ENCODE peak calls at places on chromosomes 16 and 17, in seven cellular contexts. One of them, this sample, is unnamed.

GRCh38 chr16:75821117-75821516 is 94.8 kb upstream of the CPHXL start:
- DNase-seq in HCT116: no peak
- DNase-seq in K562: no peak
- DNase-seq in GM12878: no peak
- DNase-seq in WTC11: no peak
- DNase-seq in HepG2: no peak
- DNase-seq in H1: no peak
- DNase-seq in this sample: no peak

GRCh38 chr16:1643521-1643920 is 31.4 kb downstream of the CRAMP1 start:
- DNase-seq in HCT116: no peak
- DNase-seq in K562: no peak
- DNase-seq in GM12878: no peak
- DNase-seq in WTC11: no peak
- DNase-seq in HepG2: no peak
- DNase-seq in H1: no peak
- DNase-seq in this sample: no peak

GRCh38 chr16:70778901-70779309 is 22.1 kb downstream of the VAC14 start:
- DNase-seq in HCT116: peak
- DNase-seq in K562: no peak
- DNase-seq in GM12878: no peak
- DNase-seq in WTC11: peak
- DNase-seq in HepG2: peak
- DNase-seq in H1: peak
- DNase-seq in this sample: peak

GRCh38 chr16:10240854-10241613 is 58.8 kb upstream of the GRIN2A start:
- DNase-seq in HCT116: no peak
- DNase-seq in K562: peak
- DNase-seq in GM12878: no peak
- DNase-seq in WTC11: no peak
- DNase-seq in HepG2: no peak
- DNase-seq in H1: no peak
- DNase-seq in this sample: no peak

GRCh38 chr16:67162439-67163163 is 1.9 kb upstream of the HSF4 start:
- DNase-seq in HCT116: no peak
- DNase-seq in K562: no peak
- DNase-seq in GM12878: no peak
- DNase-seq in WTC11: no peak
- DNase-seq in HepG2: no peak
- DNase-seq in H1: no peak
- DNase-seq in this sample: no peak

GRCh38 chr16:67017810-67018488 is 11.0 kb upstream of the CBFB start:
- DNase-seq in HCT116: peak
- DNase-seq in K562: peak
- DNase-seq in GM12878: peak
- DNase-seq in WTC11: peak
- DNase-seq in HepG2: peak
- DNase-seq in H1: peak
- DNase-seq in this sample: peak

GRCh38 chr17:77233635-77234334 is 93.0 kb downstream of the SEC14L1 start:
- DNase-seq in HCT116: no peak
- DNase-seq in K562: peak
- DNase-seq in GM12878: peak
- DNase-seq in WTC11: no peak
- DNase-seq in HepG2: peak
- DNase-seq in H1: no peak
- DNase-seq in this sample: no peak

GRCh38 chr17:4057731-4058130 is 85.1 kb downstream of the ZZEF1 start:
- DNase-seq in HCT116: no peak
- DNase-seq in K562: no peak
- DNase-seq in GM12878: no peak
- DNase-seq in WTC11: no peak
- DNase-seq in HepG2: no peak
- DNase-seq in H1: no peak
- DNase-seq in this sample: no peak

GRCh38 chr16:68373528-68374250 is 62.9 kb downstream of the PRMT7 start:
- DNase-seq in HCT116: no peak
- DNase-seq in K562: no peak
- DNase-seq in GM12878: no peak
- DNase-seq in WTC11: no peak
- DNase-seq in HepG2: no peak
- DNase-seq in H1: no peak
- DNase-seq in this sample: no peak

GRCh38 chr17:8417806-8418205 is 17.9 kb upstream of the NDEL1 start:
- DNase-seq in HCT116: no peak
- DNase-seq in K562: no peak
- DNase-seq in GM12878: no peak
- DNase-seq in WTC11: no peak
- DNase-seq in HepG2: peak
- DNase-seq in H1: no peak
- DNase-seq in this sample: no peak

GRCh38 chr17:45149669-45150603 is 1.7 kb downstream of the HEXIM1 start:
- DNase-seq in HCT116: no peak
- DNase-seq in K562: peak
- DNase-seq in GM12878: no peak
- DNase-seq in WTC11: peak
- DNase-seq in HepG2: no peak
- DNase-seq in H1: no peak
- DNase-seq in this sample: no peak

GRCh38 chr17:49218941-49219913 is 8.7 kb downstream of the ABI3 start:
- DNase-seq in HCT116: no peak
- DNase-seq in K562: peak
- DNase-seq in GM12878: peak
- DNase-seq in WTC11: peak
- DNase-seq in HepG2: no peak
- DNase-seq in H1: no peak
- DNase-seq in this sample: no peak

GRCh38 chr16:5633845-5634440 is 536.3 kb upstream of the EEF2KMT start:
- DNase-seq in HCT116: peak
- DNase-seq in K562: peak
- DNase-seq in GM12878: no peak
- DNase-seq in WTC11: no peak
- DNase-seq in HepG2: peak
- DNase-seq in H1: no peak
- DNase-seq in this sample: peak

GRCh38 chr17:32998893-32999240 is 7.2 kb downstream of the SPACA3 start:
- DNase-seq in HCT116: peak
- DNase-seq in K562: no peak
- DNase-seq in GM12878: no peak
- DNase-seq in WTC11: no peak
- DNase-seq in HepG2: no peak
- DNase-seq in H1: no peak
- DNase-seq in this sample: no peak

GRCh38 chr17:72476575-72476986 is 355.8 kb downstream of the SOX9 start:
- DNase-seq in HCT116: no peak
- DNase-seq in K562: no peak
- DNase-seq in GM12878: no peak
- DNase-seq in WTC11: peak
- DNase-seq in HepG2: no peak
- DNase-seq in H1: peak
- DNase-seq in this sample: no peak

GRCh38 chr16:78275420-78275819 is 176.0 kb downstream of the WWOX start:
- DNase-seq in HCT116: no peak
- DNase-seq in K562: no peak
- DNase-seq in GM12878: no peak
- DNase-seq in WTC11: no peak
- DNase-seq in HepG2: no peak
- DNase-seq in H1: no peak
- DNase-seq in this sample: no peak

GRCh38 chr16:4855371-4855770 is 8.1 kb downstream of the UBN1 start:
- DNase-seq in HCT116: no peak
- DNase-seq in K562: no peak
- DNase-seq in GM12878: no peak
- DNase-seq in WTC11: no peak
- DNase-seq in HepG2: no peak
- DNase-seq in H1: no peak
- DNase-seq in this sample: no peak

GRCh38 chr17:16516594-16517018 is 24.6 kb upstream of the LRRC75A start:
- DNase-seq in HCT116: peak
- DNase-seq in K562: peak
- DNase-seq in GM12878: no peak
- DNase-seq in WTC11: no peak
- DNase-seq in HepG2: no peak
- DNase-seq in H1: no peak
- DNase-seq in this sample: peak

GRCh38 chr17:81579821-81580321 is 27.7 kb upstream of the FAAP100 start:
- DNase-seq in HCT116: no peak
- DNase-seq in K562: peak
- DNase-seq in GM12878: no peak
- DNase-seq in WTC11: no peak
- DNase-seq in HepG2: no peak
- DNase-seq in H1: no peak
- DNase-seq in this sample: no peak

GRCh38 chr17:292531-293382 is 59.9 kb downstream of the RPH3AL start:
- DNase-seq in HCT116: no peak
- DNase-seq in K562: no peak
- DNase-seq in GM12878: no peak
- DNase-seq in WTC11: no peak
- DNase-seq in HepG2: no peak
- DNase-seq in H1: no peak
- DNase-seq in this sample: no peak

GRCh38 chr17:37092041-37092440 is 143.3 kb downstream of the AATF start:
- DNase-seq in HCT116: no peak
- DNase-seq in K562: no peak
- DNase-seq in GM12878: no peak
- DNase-seq in WTC11: no peak
- DNase-seq in HepG2: peak
- DNase-seq in H1: no peak
- DNase-seq in this sample: no peak

GRCh38 chr16:35207059-35207999 is 1747.9 kb downstream of the TP53TG3F start:
- DNase-seq in HCT116: no peak
- DNase-seq in K562: peak
- DNase-seq in GM12878: no peak
- DNase-seq in WTC11: no peak
- DNase-seq in HepG2: no peak
- DNase-seq in H1: no peak
- DNase-seq in this sample: no peak

GRCh38 chr17:38455288-38455915 is 27.1 kb downstream of the ARHGAP23 start:
- DNase-seq in HCT116: no peak
- DNase-seq in K562: no peak
- DNase-seq in GM12878: no peak
- DNase-seq in WTC11: no peak
- DNase-seq in HepG2: no peak
- DNase-seq in H1: no peak
- DNase-seq in this sample: no peak

GRCh38 chr17:52148288-52148968 is 10.1 kb downstream of the CA10 start:
- DNase-seq in HCT116: no peak
- DNase-seq in K562: no peak
- DNase-seq in GM12878: no peak
- DNase-seq in WTC11: no peak
- DNase-seq in HepG2: no peak
- DNase-seq in H1: no peak
- DNase-seq in this sample: no peak

GRCh38 chr16:87784812-87785211 is 19.0 kb upstream of the KLHDC4 start:
- DNase-seq in HCT116: no peak
- DNase-seq in K562: no peak
- DNase-seq in GM12878: no peak
- DNase-seq in WTC11: no peak
- DNase-seq in HepG2: peak
- DNase-seq in H1: no peak
- DNase-seq in this sample: no peak

GRCh38 chr17:50132104-50132794 is 2.3 kb upstream of the SAMD14 start:
- DNase-seq in HCT116: no peak
- DNase-seq in K562: no peak
- DNase-seq in GM12878: no peak
- DNase-seq in WTC11: no peak
- DNase-seq in HepG2: no peak
- DNase-seq in H1: no peak
- DNase-seq in this sample: no peak

GRCh38 chr17:83199500-83200201 is 120.2 kb downstream of the METRNL start:
- DNase-seq in HCT116: no peak
- DNase-seq in K562: no peak
- DNase-seq in GM12878: no peak
- DNase-seq in WTC11: peak
- DNase-seq in HepG2: no peak
- DNase-seq in H1: no peak
- DNase-seq in this sample: no peak

GRCh38 chr16:87551487-87551886 is 50.8 kb upstream of the JPH3 start:
- DNase-seq in HCT116: no peak
- DNase-seq in K562: no peak
- DNase-seq in GM12878: no peak
- DNase-seq in WTC11: no peak
- DNase-seq in HepG2: no peak
- DNase-seq in H1: no peak
- DNase-seq in this sample: no peak

GRCh38 chr16:84138824-84139627 is 6.0 kb downstream of the HSDL1 start:
- DNase-seq in HCT116: peak
- DNase-seq in K562: peak
- DNase-seq in GM12878: peak
- DNase-seq in WTC11: no peak
- DNase-seq in HepG2: peak
- DNase-seq in H1: no peak
- DNase-seq in this sample: peak
- TF ChIP-seq SP1 in HCT116: peak
- TF ChIP-seq SP1 in K562: peak
- TF ChIP-seq SP1 in GM12878: no peak
- TF ChIP-seq SP1 in WTC11: no peak
- TF ChIP-seq SP1 in HepG2: no peak
- TF ChIP-seq SP1 in H1: no peak
- TF ChIP-seq SP1 in this sample: no peak

GRCh38 chr16:29124828-29125227 is 140.0 kb downstream of the LAT start:
- DNase-seq in HCT116: no peak
- DNase-seq in K562: no peak
- DNase-seq in GM12878: no peak
- DNase-seq in WTC11: no peak
- DNase-seq in HepG2: no peak
- DNase-seq in H1: no peak
- DNase-seq in this sample: no peak
- TF ChIP-seq SP1 in HCT116: no peak
- TF ChIP-seq SP1 in K562: no peak
- TF ChIP-seq SP1 in GM12878: no peak
- TF ChIP-seq SP1 in WTC11: no peak
- TF ChIP-seq SP1 in HepG2: no peak
- TF ChIP-seq SP1 in H1: no peak
- TF ChIP-seq SP1 in this sample: no peak

DNA sequence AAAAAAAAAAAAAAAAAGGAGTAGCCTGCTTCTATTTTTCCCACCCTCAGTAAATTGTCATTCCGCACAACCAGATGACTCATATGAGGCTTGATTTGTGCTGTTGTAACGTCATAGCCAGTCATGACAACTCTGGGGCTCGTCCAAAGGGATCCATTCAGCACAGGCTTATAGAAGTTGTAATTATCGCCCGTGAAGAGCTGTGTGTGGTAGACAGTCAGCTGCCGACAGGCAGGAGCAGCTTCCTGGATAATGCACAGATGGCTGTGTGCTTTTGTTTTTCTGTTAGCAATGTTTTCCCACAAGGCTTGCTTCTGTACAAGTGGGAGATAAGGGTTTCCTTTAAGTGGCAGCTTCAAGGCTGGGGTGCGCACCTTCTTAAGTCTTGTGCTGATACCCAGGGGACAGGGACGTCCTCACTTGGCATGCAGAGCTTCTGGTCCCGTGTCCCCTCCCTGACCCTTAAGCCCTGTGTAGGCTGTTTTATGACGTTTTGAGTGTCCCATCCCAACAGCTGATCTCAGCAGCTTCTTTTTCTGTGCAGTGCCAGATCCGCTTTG is 26.0 kb downstream of the SNX29 start:
- DNase-seq in HCT116: no peak
- DNase-seq in K562: peak
- DNase-seq in GM12878: no peak
- DNase-seq in WTC11: no peak
- DNase-seq in HepG2: no peak
- DNase-seq in H1: no peak
- DNase-seq in this sample: no peak
- TF ChIP-seq SP1 in HCT116: no peak
- TF ChIP-seq SP1 in K562: no peak
- TF ChIP-seq SP1 in GM12878: no peak
- TF ChIP-seq SP1 in WTC11: no peak
- TF ChIP-seq SP1 in HepG2: no peak
- TF ChIP-seq SP1 in H1: no peak
- TF ChIP-seq SP1 in this sample: no peak

GRCh38 chr17:1709403-1709891 is 730 bp downstream of the TLCD2 start:
- DNase-seq in HCT116: no peak
- DNase-seq in K562: no peak
- DNase-seq in GM12878: no peak
- DNase-seq in WTC11: no peak
- DNase-seq in HepG2: no peak
- DNase-seq in H1: no peak
- DNase-seq in this sample: no peak
- TF ChIP-seq SP1 in HCT116: no peak
- TF ChIP-seq SP1 in K562: no peak
- TF ChIP-seq SP1 in GM12878: no peak
- TF ChIP-seq SP1 in WTC11: no peak
- TF ChIP-seq SP1 in HepG2: no peak
- TF ChIP-seq SP1 in H1: no peak
- TF ChIP-seq SP1 in this sample: no peak

This sample was measured in HEK293T.